ENCODE peak calls at places on chromosomes 3 and 15, in ten cellular contexts. H, Z, B, S, Q, I, E, P, Y and N are unnamed samples.

GRCh38 chr3:149934524-149934923 is 36.2 kb downstream of the PFN2 start:
- DNase-seq in B (no peak), I (peak), Y (no peak), Z (no peak), Q (no peak), H (no peak), E (peak), P (peak), S (no peak), N (no peak)

GRCh38 chr3:187264946-187265345 is 26.6 kb downstream of the MASP1 start:
- DNase-seq in Z (no peak), B (no peak), Y (no peak), I (no peak), P (no peak), E (no peak), H (no peak), Q (no peak), S (no peak), N (no peak)

GRCh38 chr3:151400341-151400740 is 15.8 kb upstream of the P2RY12 start:
- DNase-seq in P (no peak), Q (no peak), S (no peak), H (no peak), Z (no peak), Y (no peak), I (no peak), B (no peak), E (no peak), N (no peak)

GRCh38 chr3:9076985-9077384 is 113.7 kb upstream of the RAD18 start:
- DNase-seq in B (no peak), P (peak), Y (no peak), E (no peak), S (no peak), Z (no peak), H (no peak), I (no peak), Q (no peak), N (no peak)

GRCh38 chr15:43516801-43517353 is 531 bp upstream of the MAP1A start:
- DNase-seq in I (no peak), P (no peak), Z (no peak), Q (no peak), S (no peak), E (no peak), Y (no peak), B (no peak), H (no peak), N (peak)

GRCh38 chr3:177569823-177570657 is 372.8 kb upstream of the TBL1XR1 start:
- DNase-seq in H (no peak), S (no peak), P (no peak), E (no peak), Y (no peak), B (no peak), Z (no peak), Q (no peak), I (no peak), N (no peak)

GRCh38 chr15:100457201-100457600 is 71.5 kb downstream of the CERS3 start:
- DNase-seq in S (no peak), P (no peak), H (no peak), E (no peak), Z (no peak), Y (no peak), I (no peak), Q (no peak), B (no peak), N (no peak)

GRCh38 chr15:96342611-96343528 is 12.4 kb downstream of the NR2F2 start:
- DNase-seq in Q (no peak), S (peak), E (no peak), Y (no peak), I (no peak), B (no peak), Z (no peak), P (no peak), H (no peak), N (no peak)

GRCh38 chr3:127159547-127159946 is 33.4 kb upstream of the PRR23E start:
- DNase-seq in Z (no peak), P (no peak), H (no peak), I (no peak), S (no peak), Q (no peak), Y (peak), E (no peak), B (no peak), N (peak)

GRCh38 chr15:76338555-76339301 is 2.2 kb downstream of the ISL2 start:
- DNase-seq in P (no peak), B (no peak), Y (no peak), Q (no peak), S (no peak), I (no peak), E (peak), H (no peak), Z (peak), N (no peak)

GRCh38 chr3:138845071-138845685 is 10.4 kb upstream of the PIK3CB start:
- DNase-seq in Y (no peak), H (no peak), Q (no peak), S (peak), I (no peak), E (no peak), Z (no peak), P (no peak), B (no peak), N (no peak)

GRCh38 chr15:96340611-96341464 is 10.3 kb downstream of the NR2F2 start:
- DNase-seq in Y (peak), Q (peak), P (peak), E (no peak), Z (no peak), B (peak), H (no peak), S (peak), I (no peak), N (peak)

GRCh38 chr3:135008326-135008725 is 213.3 kb downstream of the EPHB1 start:
- DNase-seq in Z (no peak), I (no peak), H (no peak), S (no peak), Q (no peak), E (no peak), B (no peak), P (no peak), Y (no peak), N (no peak)

GRCh38 chr3:162217603-162218002 is 721.0 kb downstream of the OTOL1 start:
- DNase-seq in Q (no peak), P (no peak), Z (no peak), S (no peak), B (no peak), Y (no peak), I (no peak), E (no peak), H (no peak), N (no peak)

GRCh38 chr3:154334973-154335420 is 10.7 kb upstream of the DHX36 start:
- DNase-seq in Y (no peak), S (no peak), Q (no peak), B (peak), P (no peak), I (no peak), H (no peak), Z (peak), E (peak), N (no peak)

GRCh38 chr3:141184430-141184829 is 47.2 kb upstream of the PXYLP1 start:
- DNase-seq in Q (no peak), H (no peak), S (no peak), E (no peak), B (no peak), P (no peak), Z (no peak), Y (no peak), I (no peak), N (no peak)

GRCh38 chr3:158404319-158404718 is 166.7 kb upstream of the MLF1 start:
- DNase-seq in Q (no peak), B (no peak), P (no peak), Z (no peak), S (no peak), I (no peak), Y (no peak), E (no peak), H (no peak), N (no peak)

GRCh38 chr3:36729204-36730056 is 34.9 kb downstream of the DCLK3 start:
- DNase-seq in Y (no peak), H (no peak), E (peak), Q (no peak), P (no peak), I (no peak), S (no peak), B (peak), Z (peak), N (no peak)

GRCh38 chr3:83849331-83849730 is 1109.5 kb upstream of the CADM2 start:
- DNase-seq in E (no peak), H (no peak), Y (no peak), P (no peak), Z (no peak), B (no peak), Q (no peak), S (no peak), I (no peak), N (no peak)

GRCh38 chr3:192899540-192899982 is 18.1 kb downstream of the MB21D2 start:
- DNase-seq in E (no peak), S (no peak), H (no peak), Q (no peak), I (no peak), P (no peak), Z (no peak), B (peak), Y (no peak), N (no peak)

GRCh38 chr15:79602731-79603130 is 170.6 kb downstream of the MINAR1 start:
- DNase-seq in P (no peak), B (no peak), H (no peak), Q (no peak), Y (no peak), I (no peak), E (no peak), S (no peak), Z (no peak), N (no peak)

GRCh38 chr15:71052356-71052755 is 62.9 kb upstream of the THSD4 start:
- DNase-seq in P (no peak), Z (no peak), E (no peak), B (no peak), Y (no peak), Q (no peak), I (no peak), H (no peak), S (no peak), N (no peak)

GRCh38 chr3:39849992-39850706 is 40.7 kb downstream of the MYRIP start:
- DNase-seq in E (peak), B (no peak), I (no peak), H (no peak), Y (no peak), P (no peak), S (no peak), Z (no peak), Q (no peak), N (no peak)

GRCh38 chr3:102791641-102792589 is 357.1 kb downstream of the ZPLD1 start:
- DNase-seq in Z (no peak), P (no peak), B (no peak), H (no peak), E (no peak), Y (peak), S (no peak), I (no peak), Q (no peak), N (no peak)

GRCh38 chr3:25176999-25177398 is 251.1 kb upstream of the RARB start:
- DNase-seq in H (no peak), E (no peak), S (no peak), B (no peak), Z (no peak), I (no peak), Y (no peak), Q (no peak), P (no peak), N (no peak)

GRCh38 chr3:52509753-52510328 is 14.7 kb downstream of the STAB1 start:
- DNase-seq in S (no peak), I (no peak), Y (no peak), P (no peak), Z (peak), H (no peak), B (no peak), E (no peak), Q (no peak), N (no peak)
- TF ChIP-seq CTCF in S (no peak), I (no peak), Y (no peak), P (no peak), Z (peak), H (no peak), B (no peak), E (no peak), Q (no peak), N (no peak)

GRCh38 chr3:174414902-174415301 is 444.2 kb upstream of the NAALADL2 start:
- DNase-seq in Y (no peak), Q (no peak), E (no peak), I (no peak), P (no peak), Z (no peak), H (no peak), B (no peak), S (no peak), N (no peak)
- TF ChIP-seq CTCF in Y (no peak), Q (no peak), E (no peak), I (no peak), P (no peak), Z (no peak), H (no peak), B (no peak), S (no peak), N (no peak)

DNA sequence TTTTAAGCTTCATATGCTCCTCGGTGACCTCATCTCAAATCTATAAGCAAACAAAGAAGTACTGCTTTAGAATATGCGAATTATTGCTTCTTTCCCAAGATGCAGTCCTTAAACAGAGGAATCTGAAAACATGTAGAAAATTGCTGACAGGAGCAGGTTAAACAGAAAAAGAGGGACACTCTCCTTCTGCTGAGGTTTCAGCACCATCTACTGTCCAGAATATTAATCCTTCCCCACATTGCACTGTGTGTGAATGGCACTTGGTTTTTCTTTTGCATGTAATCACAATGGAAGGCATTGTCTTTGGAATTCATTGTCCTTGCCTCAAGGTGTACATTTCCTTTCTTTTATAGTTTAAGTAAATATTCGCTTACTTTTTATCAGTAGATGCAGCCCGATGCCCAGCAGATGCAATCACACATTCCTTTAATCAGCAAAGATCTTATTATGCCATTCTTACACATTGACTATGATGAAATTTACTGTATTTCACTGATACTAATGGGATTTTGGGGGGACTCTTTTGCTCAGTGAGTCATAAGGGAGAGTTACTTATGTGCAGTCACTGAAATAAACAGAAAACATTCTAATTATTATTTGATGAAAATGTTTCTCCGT is 94.6 kb downstream of the IL5RA start:
- DNase-seq in P (no peak), Z (no peak), Q (no peak), B (peak), E (peak), S (no peak), I (no peak), H (no peak), Y (no peak), N (no peak)
- TF ChIP-seq CTCF in P (peak), Z (peak), Q (peak), B (peak), E (peak), S (no peak), I (no peak), H (peak), Y (peak), N (no peak)

DNA sequence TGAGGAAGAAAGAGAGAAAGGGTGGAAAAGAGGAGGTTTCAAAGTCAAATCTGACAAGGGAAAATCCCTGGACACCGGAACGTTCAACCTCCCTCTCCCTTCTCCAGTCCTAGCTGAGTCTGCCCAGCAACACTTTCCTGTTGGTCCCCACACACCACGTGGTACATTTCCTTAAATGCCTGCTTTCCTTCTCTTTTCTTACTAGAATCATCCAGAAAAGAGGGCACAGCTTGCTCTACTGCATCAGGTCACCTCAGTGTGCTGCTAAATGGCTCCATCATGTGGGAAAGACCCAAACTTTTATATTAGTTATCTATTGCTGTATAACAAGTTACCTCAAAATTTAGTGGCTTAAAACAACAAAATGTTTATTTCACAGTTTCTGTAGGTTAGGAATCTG is 181.2 kb downstream of the NECTIN3 start:
- DNase-seq in H (no peak), P (no peak), I (no peak), Y (no peak), B (peak), Z (no peak), E (no peak), Q (no peak), S (no peak), N (no peak)
- TF ChIP-seq CTCF in H (no peak), P (no peak), I (no peak), Y (no peak), B (no peak), Z (no peak), E (no peak), Q (no peak), S (no peak), N (no peak)

GRCh38 chr15:48638966-48639365 is 6.5 kb downstream of the FBN1 start:
- DNase-seq in P (no peak), H (no peak), E (no peak), I (no peak), S (no peak), Y (no peak), Z (no peak), B (no peak), Q (no peak), N (no peak)

GRCh38 chr15:48642795-48643194 is 2.7 kb downstream of the FBN1 start:
- DNase-seq in B (no peak), S (no peak), I (no peak), Q (no peak), Z (no peak), E (peak), Y (no peak), P (no peak), H (no peak), N (no peak)

GRCh38 chr15:48643776-48644497 is 1.6 kb downstream of the FBN1 start:
- DNase-seq in Y (no peak), I (no peak), P (no peak), B (no peak), Z (no peak), S (no peak), E (no peak), Q (no peak), H (no peak), N (no peak)

GRCh38 chr15:48643236-48643635 is 2.3 kb downstream of the FBN1 start:
- DNase-seq in P (no peak), B (no peak), I (no peak), E (no peak), Y (no peak), Q (no peak), H (no peak), S (no peak), Z (no peak), N (no peak)

GRCh38 chr15:48641416-48641815 is 4.1 kb downstream of the FBN1 start:
- DNase-seq in Q (no peak), I (no peak), B (peak), P (no peak), S (no peak), H (no peak), Z (peak), E (peak), Y (no peak), N (no peak)
- TF ChIP-seq CTCF in Q (no peak), I (no peak), B (no peak), P (no peak), S (no peak), H (peak), Z (peak), E (no peak), Y (peak), N (no peak)

GRCh38 chr15:58232273-58233065 is 94.3 kb downstream of the AQP9 start:
- DNase-seq in H (no peak), I (no peak), P (no peak), Z (no peak), S (no peak), B (no peak), Y (no peak), Q (no peak), E (no peak), N (no peak)
- TF ChIP-seq CTCF in H (no peak), I (no peak), P (no peak), Z (no peak), S (no peak), B (no peak), Y (no peak), Q (no peak), E (no peak), N (no peak)

GRCh38 chr15:24039683-24040082 is 352.6 kb upstream of the NDN start:
- DNase-seq in Q (no peak), B (peak), E (peak), P (no peak), H (no peak), I (no peak), Z (no peak), Y (no peak), S (no peak), N (no peak)
- TF ChIP-seq CTCF in Q (no peak), B (no peak), E (no peak), P (no peak), H (no peak), I (no peak), Z (peak), Y (no peak), S (no peak), N (no peak)